ENCODE peak calls at places on chromosomes 7 and 10, in four cellular contexts. Z is transverse colon; H is cardiac muscle cell; U is CD4-positive, alpha-beta memory T cell. M is an unnamed sample.
A peak's percentile ranks its signal among the peaks of the same experiment; 100 is the strongest.

GRCh38 chr7:107972075-107972482 is 30.9 kb downstream of the LAMB1 start:
- DNase-seq in Z (no peak), H (peak; percentile 99), U (no peak), M (no peak)

GRCh38 chr7:141123522-141123921 is 49.7 kb downstream of the TMEM178B start:
- DNase-seq in Z (no peak), H (no peak), U (no peak), M (no peak)

GRCh38 chr7:66957595-66958290 is 36.7 kb downstream of the TMEM248 start:
- DNase-seq in Z (no peak), H (no peak), U (no peak), M (no peak)

GRCh38 chr7:111392976-111393762 is 169.1 kb downstream of the IMMP2L start:
- DNase-seq in Z (no peak), H (peak; percentile 85), U (no peak), M (no peak)

GRCh38 chr10:121753726-121754476 is 155.7 kb upstream of the FGFR2 start:
- DNase-seq in Z (no peak), H (peak; percentile 72), U (no peak), M (no peak)

GRCh38 chr7:116574025-116574822 is 49.4 kb downstream of the CAV1 start:
- DNase-seq in Z (no peak), H (no peak), U (no peak), M (no peak)

GRCh38 chr7:17651926-17652385 is 288.3 kb downstream of the SNX13 start:
- DNase-seq in Z (no peak), H (peak; percentile 93), U (no peak), M (no peak)

GRCh38 chr7:142438235-142438922 is 180.5 kb upstream of the PRSS58 start:
- DNase-seq in Z (peak; percentile 52), H (peak; percentile 63), U (peak; percentile 29), M (peak; percentile 64)

GRCh38 chr10:99781734-99782429 is 558 bp upstream of the ABCC2 start:
- DNase-seq in Z (no peak), H (no peak), U (no peak), M (no peak)
- H3K4me1 ChIP-seq in Z (peaks cover 2% of the 10 kb centered on the region), H (peaks cover 5% of the 10 kb centered on the region), U (no peaks in the 10 kb centered on the region), M (no peaks in the 10 kb centered on the region)

GRCh38 chr7:605661-606450 is 86.2 kb upstream of the PDGFA start:
- DNase-seq in Z (no peak), H (no peak), U (no peak), M (no peak)
- H3K4me1 ChIP-seq in Z (peaks cover 9% of the 10 kb centered on the region), H (peaks cover 13% of the 10 kb centered on the region), U (peaks cover 58% of the 10 kb centered on the region), M (peaks cover 5% of the 10 kb centered on the region)

GRCh38 chr10:80596391-80597257 is 58.9 kb downstream of the SH2D4B start:
- DNase-seq in Z (peak; percentile 23), H (peak; percentile 69), U (peak; percentile 35), M (peak; percentile 34)
- H3K4me1 ChIP-seq in Z (no peaks in the 10 kb centered on the region), H (peaks cover 5% of the 10 kb centered on the region), U (no peaks in the 10 kb centered on the region), M (no peaks in the 10 kb centered on the region)

DNA sequence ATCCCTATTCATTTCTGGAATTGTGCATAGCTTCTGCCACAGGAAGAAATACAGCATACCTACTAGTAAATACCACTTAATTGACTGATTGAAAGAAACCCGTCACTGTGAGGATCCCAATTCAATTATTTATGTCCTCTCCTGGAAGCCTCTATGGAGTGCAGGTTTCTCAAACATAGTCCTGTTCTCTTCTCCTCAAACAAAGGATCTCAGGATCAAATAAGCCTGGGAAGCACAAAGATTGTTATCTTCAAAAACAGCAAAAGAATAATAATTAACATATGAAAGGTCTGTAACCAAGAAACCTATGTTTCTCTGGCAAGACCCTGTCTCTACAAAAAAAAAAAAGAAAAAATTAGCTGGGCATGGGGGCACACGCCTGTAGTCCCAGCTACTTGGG is 127.3 kb downstream of the KCNMA1 start:
- DNase-seq in Z (no peak), H (no peak), U (no peak), M (no peak)
- H3K4me1 ChIP-seq in Z (peaks cover 22% of the 10 kb centered on the region), H (peaks cover 19% of the 10 kb centered on the region), U (no peaks in the 10 kb centered on the region), M (peaks cover 11% of the 10 kb centered on the region)

GRCh38 chr7:5417106-5418071 is 6.2 kb downstream of the TNRC18 start:
- DNase-seq in Z (no peak), H (no peak), U (no peak), M (peak; percentile 50)

GRCh38 chr7:5419523-5420107 is 4.0 kb downstream of the TNRC18 start:
- DNase-seq in Z (no peak), H (no peak), U (peak; percentile 12), M (no peak)

GRCh38 chr7:5413449-5413786 is 10.2 kb downstream of the TNRC18 start:
- DNase-seq in Z (no peak), H (no peak), U (no peak), M (no peak)

GRCh38 chr7:5420108-5420840 is 3.4 kb downstream of the TNRC18 start:
- DNase-seq in Z (no peak), H (no peak), U (peak; percentile 28), M (no peak)

GRCh38 chr7:5414876-5415275 is 8.8 kb downstream of the TNRC18 start:
- DNase-seq in Z (no peak), H (no peak), U (no peak), M (no peak)
- H3K4me1 ChIP-seq in Z (peaks cover 39% of the 10 kb centered on the region), H (peaks cover 30% of the 10 kb centered on the region), U (peaks cover 19% of the 10 kb centered on the region), M (peaks cover 38% of the 10 kb centered on the region)

GRCh38 chr10:33376476-33376875 is 42.0 kb upstream of the NRP1 start:
- DNase-seq in Z (no peak), H (no peak), U (no peak), M (no peak)

GRCh38 chr10:33370434-33370930 is 36.0 kb upstream of the NRP1 start:
- DNase-seq in Z (no peak), H (no peak), U (no peak), M (no peak)

GRCh38 chr10:33368086-33368485 is 33.6 kb upstream of the NRP1 start:
- DNase-seq in Z (no peak), H (no peak), U (no peak), M (no peak)

GRCh38 chr10:33373263-33373662 is 38.8 kb upstream of the NRP1 start:
- DNase-seq in Z (no peak), H (no peak), U (no peak), M (no peak)

GRCh38 chr10:33371234-33371633 is 36.8 kb upstream of the NRP1 start:
- DNase-seq in Z (no peak), H (no peak), U (no peak), M (no peak)
- H3K4me1 ChIP-seq in Z (no peaks in the 10 kb centered on the region), H (no peaks in the 10 kb centered on the region), U (no peaks in the 10 kb centered on the region), M (no peaks in the 10 kb centered on the region)

GRCh38 chr7:42226354-42226941 is 10.6 kb downstream of the GLI3 start:
- DNase-seq in Z (no peak), H (peak; percentile 35), U (no peak), M (no peak)
- H3K4me1 ChIP-seq in Z (no peaks in the 10 kb centered on the region), H (peaks cover 45% of the 10 kb centered on the region), U (no peaks in the 10 kb centered on the region), M (no peaks in the 10 kb centered on the region)

GRCh38 chr7:71613316-71613715 is 481.4 kb downstream of the GALNT17 start:
- DNase-seq in Z (no peak), H (no peak), U (no peak), M (no peak)

GRCh38 chr7:71612892-71613291 is 480.9 kb downstream of the GALNT17 start:
- DNase-seq in Z (no peak), H (no peak), U (no peak), M (no peak)

GRCh38 chr7:71615017-71615416 is 483.1 kb downstream of the GALNT17 start:
- DNase-seq in Z (no peak), H (no peak), U (no peak), M (no peak)

GRCh38 chr7:71618281-71618680 is 486.3 kb downstream of the GALNT17 start:
- DNase-seq in Z (no peak), H (no peak), U (no peak), M (no peak)

DNA sequence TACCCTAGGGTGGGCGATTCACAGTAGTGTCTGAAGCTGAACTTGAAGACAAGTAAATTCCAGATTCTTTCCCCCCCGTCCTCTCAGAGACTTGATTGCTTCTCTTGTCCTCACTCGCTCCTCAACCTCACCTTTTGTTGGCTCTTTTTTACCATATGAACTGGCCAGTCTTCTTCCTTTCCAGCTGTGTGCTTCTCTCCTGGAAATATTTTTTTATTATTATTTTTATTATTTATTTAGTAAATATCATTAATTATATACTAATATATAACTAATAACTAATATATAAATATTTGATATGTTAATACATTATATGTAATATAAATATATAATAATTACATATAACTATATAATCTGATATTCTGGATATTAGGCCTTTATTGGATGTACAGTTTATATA is 484.3 kb downstream of the GALNT17 start:
- DNase-seq in Z (no peak), H (no peak), U (no peak), M (no peak)
- H3K4me1 ChIP-seq in Z (no peaks in the 10 kb centered on the region), H (peaks cover 11% of the 10 kb centered on the region), U (no peaks in the 10 kb centered on the region), M (no peaks in the 10 kb centered on the region)

DNA sequence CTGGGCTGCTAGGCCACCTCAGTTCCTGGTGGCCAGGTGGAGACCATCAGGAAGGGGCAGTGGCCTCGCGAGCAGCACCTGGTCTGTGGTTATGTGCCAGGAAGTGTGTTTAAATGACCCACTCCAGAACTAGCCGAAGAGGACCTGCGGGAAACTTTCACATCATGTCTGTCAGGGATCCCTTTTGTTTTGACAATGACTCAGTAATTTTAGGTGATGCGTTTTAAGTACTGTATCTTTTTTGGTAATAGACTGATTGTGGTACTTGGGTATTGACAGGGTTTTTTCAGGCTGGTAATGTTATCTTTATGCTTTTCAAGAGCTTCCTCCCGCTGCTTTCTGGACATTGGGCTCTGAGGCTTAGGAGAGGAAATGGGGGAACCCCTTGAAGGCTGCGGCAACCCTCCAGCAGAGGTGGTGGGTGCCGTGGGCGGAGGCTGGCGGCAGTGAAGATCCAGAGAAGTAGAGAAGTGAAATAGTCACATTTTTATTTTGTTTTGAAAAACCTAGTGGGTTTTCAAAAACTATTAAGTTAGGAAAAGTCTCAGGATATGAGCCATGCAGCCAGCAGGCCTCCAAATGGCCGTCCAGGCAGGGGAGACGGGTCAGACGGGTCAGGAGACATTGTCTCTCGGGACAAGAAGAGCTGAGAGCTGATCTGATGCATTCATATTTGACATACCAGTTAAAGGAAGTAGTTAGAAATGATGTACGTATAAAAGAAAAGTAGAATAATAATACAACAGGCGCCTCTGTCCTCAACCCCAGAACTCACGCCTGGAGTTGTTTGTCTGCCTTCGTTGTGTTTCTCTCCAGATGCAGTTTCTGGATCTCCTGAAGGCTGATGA is 27.7 kb downstream of the PPP2R2D start:
- DNase-seq in Z (no peak), H (peak; percentile 12), U (peak; percentile 11), M (no peak)
- H3K4me1 ChIP-seq in Z (peaks cover 16% of the 10 kb centered on the region), H (peaks cover 35% of the 10 kb centered on the region), U (peaks cover 62% of the 10 kb centered on the region), M (peaks cover 16% of the 10 kb centered on the region)

GRCh38 chr7:157006829-157007469 is 3.5 kb downstream of the MNX1 start:
- DNase-seq in Z (no peak), H (no peak), U (no peak), M (no peak)
- H3K4me1 ChIP-seq in Z (peaks cover 54% of the 10 kb centered on the region), H (peaks cover 13% of the 10 kb centered on the region), U (peaks cover 14% of the 10 kb centered on the region), M (peaks cover 35% of the 10 kb centered on the region)